ENCODE peak calls at places on chromosomes 1 and 21, in four cellular contexts. One of them, this sample, is unnamed.

GRCh38 chr1:61420909-61421835 is 303.8 kb downstream of the TM2D1 start:
- DNase-seq in astrocyte: no peak
- DNase-seq in endothelial cell of umbilical vein: no peak
- DNase-seq in IMR-90: no peak
- DNase-seq in this sample: no peak

GRCh38 chr1:171680339-171680738 is 27.9 kb upstream of the MYOC start:
- DNase-seq in endothelial cell of umbilical vein: no peak
- DNase-seq in astrocyte: no peak
- DNase-seq in IMR-90: no peak
- DNase-seq in this sample: no peak

GRCh38 chr1:12434174-12434573 is 183.8 kb downstream of the DHRS3 start:
- DNase-seq in astrocyte: peak
- DNase-seq in endothelial cell of umbilical vein: peak
- DNase-seq in IMR-90: peak
- DNase-seq in this sample: peak

GRCh38 chr1:230832466-230832865 is 35.9 kb downstream of the C1orf198 start:
- DNase-seq in endothelial cell of umbilical vein: no peak
- DNase-seq in IMR-90: no peak
- DNase-seq in astrocyte: no peak
- DNase-seq in this sample: no peak

GRCh38 chr1:23444104-23444533 is 19.6 kb upstream of the TCEA3 start:
- DNase-seq in astrocyte: peak
- DNase-seq in IMR-90: peak
- DNase-seq in endothelial cell of umbilical vein: no peak
- DNase-seq in this sample: peak

GRCh38 chr1:173392895-173393654 is 84.1 kb upstream of the PRDX6 start:
- DNase-seq in IMR-90: peak
- DNase-seq in astrocyte: peak
- DNase-seq in endothelial cell of umbilical vein: peak
- DNase-seq in this sample: peak

GRCh38 chr1:183355181-183355580 is 63.0 kb downstream of the NMNAT2 start:
- DNase-seq in astrocyte: no peak
- DNase-seq in IMR-90: no peak
- DNase-seq in endothelial cell of umbilical vein: no peak
- DNase-seq in this sample: no peak

GRCh38 chr21:32818411-32818810 is 46.9 kb upstream of the PAXBP1 start:
- DNase-seq in astrocyte: no peak
- DNase-seq in endothelial cell of umbilical vein: no peak
- DNase-seq in IMR-90: no peak
- DNase-seq in this sample: no peak

GRCh38 chr1:9121891-9122409 is 7.0 kb downstream of the GPR157 start:
- DNase-seq in astrocyte: no peak
- DNase-seq in IMR-90: no peak
- DNase-seq in endothelial cell of umbilical vein: no peak
- DNase-seq in this sample: no peak

GRCh38 chr1:15411593-15412487 is 2.2 kb downstream of the EFHD2 start:
- DNase-seq in astrocyte: no peak
- DNase-seq in IMR-90: peak
- DNase-seq in endothelial cell of umbilical vein: peak
- DNase-seq in this sample: no peak

GRCh38 chr1:156862602-156863599 is 2.2 kb downstream of the NTRK1 start:
- DNase-seq in endothelial cell of umbilical vein: no peak
- DNase-seq in astrocyte: no peak
- DNase-seq in IMR-90: no peak
- DNase-seq in this sample: no peak

GRCh38 chr1:37932759-37933158 is 14.1 kb downstream of the INPP5B start:
- DNase-seq in astrocyte: peak
- DNase-seq in endothelial cell of umbilical vein: no peak
- DNase-seq in IMR-90: peak
- DNase-seq in this sample: peak

GRCh38 chr1:18657436-18658179 is 27.0 kb downstream of the PAX7 start:
- DNase-seq in IMR-90: no peak
- DNase-seq in astrocyte: no peak
- DNase-seq in endothelial cell of umbilical vein: no peak
- DNase-seq in this sample: no peak

GRCh38 chr1:65114312-65114711 is 33.7 kb upstream of the AK4 start:
- DNase-seq in IMR-90: no peak
- DNase-seq in astrocyte: no peak
- DNase-seq in endothelial cell of umbilical vein: peak
- DNase-seq in this sample: peak

GRCh38 chr1:112818990-112819689 is 104.0 kb upstream of the PPM1J start:
- DNase-seq in astrocyte: peak
- DNase-seq in IMR-90: peak
- DNase-seq in endothelial cell of umbilical vein: peak
- DNase-seq in this sample: peak

GRCh38 chr1:94925561-94926364 is 1.1 kb downstream of the CNN3 start:
- DNase-seq in endothelial cell of umbilical vein: peak
- DNase-seq in IMR-90: peak
- DNase-seq in astrocyte: peak
- DNase-seq in this sample: peak

GRCh38 chr1:66371233-66372005 is 162.5 kb upstream of the SGIP1 start:
- DNase-seq in astrocyte: peak
- DNase-seq in endothelial cell of umbilical vein: peak
- DNase-seq in IMR-90: peak
- DNase-seq in this sample: peak

GRCh38 chr1:158117854-158118691 is 62.6 kb upstream of the CD1D start:
- DNase-seq in astrocyte: no peak
- DNase-seq in IMR-90: peak
- DNase-seq in endothelial cell of umbilical vein: peak
- DNase-seq in this sample: peak

GRCh38 chr21:34743831-34744230 is 75.0 kb downstream of the CLIC6 start:
- DNase-seq in endothelial cell of umbilical vein: no peak
- DNase-seq in astrocyte: peak
- DNase-seq in IMR-90: peak
- DNase-seq in this sample: peak

GRCh38 chr1:176575991-176576390 is 113.0 kb downstream of the PAPPA2 start:
- DNase-seq in endothelial cell of umbilical vein: no peak
- DNase-seq in astrocyte: no peak
- DNase-seq in IMR-90: no peak
- DNase-seq in this sample: no peak

GRCh38 chr1:36842448-36842847 is 191.9 kb downstream of the GRIK3 start:
- DNase-seq in astrocyte: no peak
- DNase-seq in endothelial cell of umbilical vein: no peak
- DNase-seq in IMR-90: no peak
- DNase-seq in this sample: no peak

GRCh38 chr1:20029178-20029912 is 40.6 kb upstream of the PLA2G5 start:
- DNase-seq in astrocyte: no peak
- DNase-seq in IMR-90: no peak
- DNase-seq in endothelial cell of umbilical vein: peak
- DNase-seq in this sample: no peak

GRCh38 chr1:39412892-39413291 is 78.5 kb upstream of the BMP8A start:
- DNase-seq in IMR-90: no peak
- DNase-seq in endothelial cell of umbilical vein: no peak
- DNase-seq in astrocyte: no peak
- DNase-seq in this sample: no peak
- H3K4me3 ChIP-seq in IMR-90: no peak
- H3K4me3 ChIP-seq in endothelial cell of umbilical vein: no peak
- H3K4me3 ChIP-seq in astrocyte: peak
- H3K4me3 ChIP-seq in this sample: peak

DNA sequence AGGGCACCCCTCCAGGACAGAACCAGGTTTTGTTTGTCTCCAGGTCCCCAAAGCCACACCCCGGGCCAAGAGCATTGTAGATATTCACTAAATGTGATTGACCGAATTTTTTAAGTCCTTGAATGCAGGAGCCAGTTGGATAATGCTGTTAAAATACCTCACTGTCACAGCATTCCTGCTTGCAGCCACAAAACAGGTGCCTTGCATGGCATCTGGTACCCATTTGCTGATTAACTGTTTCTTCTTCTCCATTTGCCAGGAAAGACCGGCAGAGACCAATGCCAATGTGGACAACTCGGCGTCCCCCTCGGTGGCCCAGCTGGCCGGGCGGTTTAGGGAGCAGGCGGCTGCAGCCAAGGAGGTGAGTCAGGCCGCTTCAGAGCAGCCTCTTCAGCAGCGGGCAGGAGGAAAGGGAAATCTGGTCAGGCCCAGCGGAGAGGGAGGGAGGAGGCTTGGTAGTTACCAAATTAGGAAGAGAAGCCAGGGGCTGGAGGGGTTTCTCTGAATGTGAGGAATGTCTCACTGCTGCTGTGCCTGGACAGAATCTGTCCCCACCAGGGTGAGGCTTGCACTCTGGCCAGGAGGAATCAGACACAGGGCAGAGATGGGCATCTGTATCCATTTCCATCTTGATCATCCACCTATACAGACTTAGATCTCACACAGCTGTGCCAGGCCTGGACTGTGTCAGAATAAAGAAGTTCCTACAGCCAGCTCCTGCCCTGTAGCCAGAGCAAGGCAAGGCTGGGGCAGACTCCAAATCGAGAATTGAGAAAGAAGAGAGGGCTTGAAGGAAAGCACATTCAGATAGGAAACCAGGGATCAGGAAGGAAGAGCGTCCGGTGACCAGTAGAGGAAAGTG is 37.9 kb upstream of the MPZL1 start:
- DNase-seq in endothelial cell of umbilical vein: no peak
- DNase-seq in IMR-90: peak
- DNase-seq in astrocyte: peak
- DNase-seq in this sample: peak
- TF ChIP-seq CTCF in endothelial cell of umbilical vein: no peak
- TF ChIP-seq CTCF in IMR-90: no peak
- TF ChIP-seq CTCF in astrocyte: no peak
- TF ChIP-seq CTCF in this sample: no peak

GRCh38 chr1:240598201-240598600 is 13.8 kb downstream of the GREM2 start:
- DNase-seq in IMR-90: no peak
- DNase-seq in endothelial cell of umbilical vein: no peak
- DNase-seq in astrocyte: peak
- DNase-seq in this sample: peak
- H3K9ac ChIP-seq in IMR-90: no peak
- H3K9ac ChIP-seq in endothelial cell of umbilical vein: no peak
- H3K9ac ChIP-seq in astrocyte: no peak
- H3K9ac ChIP-seq in this sample: no peak

GRCh38 chr1:116847175-116847574 is 62.5 kb upstream of the PTGFRN start:
- DNase-seq in astrocyte: no peak
- DNase-seq in endothelial cell of umbilical vein: no peak
- DNase-seq in IMR-90: no peak
- DNase-seq in this sample: no peak
- H3K4me3 ChIP-seq in astrocyte: no peak
- H3K4me3 ChIP-seq in endothelial cell of umbilical vein: no peak
- H3K4me3 ChIP-seq in IMR-90: no peak
- H3K4me3 ChIP-seq in this sample: no peak

GRCh38 chr1:117842408-117843170 is 86.8 kb downstream of the GDAP2 start:
- DNase-seq in astrocyte: no peak
- DNase-seq in endothelial cell of umbilical vein: no peak
- DNase-seq in IMR-90: no peak
- DNase-seq in this sample: no peak
- TF ChIP-seq CTCF in astrocyte: peak
- TF ChIP-seq CTCF in endothelial cell of umbilical vein: no peak
- TF ChIP-seq CTCF in IMR-90: no peak
- TF ChIP-seq CTCF in this sample: no peak

DNA sequence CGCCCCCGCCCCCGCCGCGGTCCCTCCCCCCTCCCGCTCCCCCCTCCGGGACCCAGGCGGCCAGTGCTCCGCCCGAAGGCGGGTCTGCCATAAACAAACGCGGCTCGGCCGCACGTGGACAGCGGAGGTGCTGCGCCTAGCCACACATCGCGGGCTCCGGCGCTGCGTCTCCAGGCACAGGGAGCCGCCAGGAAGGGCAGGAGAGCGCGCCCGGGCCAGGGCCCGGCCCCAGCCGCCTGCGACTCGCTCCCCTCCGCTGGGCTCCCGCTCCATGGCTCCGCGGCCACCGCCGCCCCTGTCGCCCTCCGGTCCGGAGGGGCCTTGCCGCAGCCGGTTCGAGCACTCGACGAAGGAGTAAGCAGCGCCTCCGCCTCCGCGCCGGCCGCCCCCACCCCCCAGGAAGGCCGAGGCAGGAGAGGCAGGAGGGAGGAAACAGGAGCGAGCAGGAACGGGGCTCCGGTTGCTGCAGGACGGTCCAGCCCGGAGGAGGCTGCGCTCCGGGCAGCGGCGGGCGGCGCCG is at the start of gene SIM2:
- DNase-seq in astrocyte: no peak
- DNase-seq in endothelial cell of umbilical vein: no peak
- DNase-seq in IMR-90: peak
- DNase-seq in this sample: peak
- H3K9ac ChIP-seq in astrocyte: peak
- H3K9ac ChIP-seq in endothelial cell of umbilical vein: no peak
- H3K9ac ChIP-seq in IMR-90: peak
- H3K9ac ChIP-seq in this sample: no peak

GRCh38 chr21:27759820-27760219 is 792.9 kb upstream of the ADAMTS5 start:
- DNase-seq in astrocyte: no peak
- DNase-seq in endothelial cell of umbilical vein: no peak
- DNase-seq in IMR-90: no peak
- DNase-seq in this sample: no peak
- H3K4me3 ChIP-seq in astrocyte: no peak
- H3K4me3 ChIP-seq in endothelial cell of umbilical vein: no peak
- H3K4me3 ChIP-seq in IMR-90: no peak
- H3K4me3 ChIP-seq in this sample: no peak